ENCODE peak calls at places on chromosomes 12 and 14, in four cellular contexts. B is activated naive CD4-positive, alpha-beta T cell treated with Interleukin-2 at 50 U/mL for 16 hours; R is putamen; N is NB4. L is an unnamed sample.

GRCh38 chr14:91038439-91038838 is 22.0 kb downstream of the RPS6KA5 start:
- DNase-seq in B (no peak), R (no peak), N (peak), L (no peak)

GRCh38 chr14:68928770-68929550 is 50.1 kb downstream of the ACTN1 start:
- DNase-seq in B (no peak), R (no peak), N (no peak), L (no peak)

GRCh38 chr14:45949479-45949878 is 696.5 kb upstream of the MIS18BP1 start:
- DNase-seq in B (no peak), R (no peak), N (no peak), L (no peak)

GRCh38 chr14:67428501-67429031 is 16.6 kb upstream of the PLEK2 start:
- DNase-seq in B (no peak), R (no peak), N (no peak), L (no peak)

GRCh38 chr12:16385779-16386646 is 38.6 kb downstream of the MGST1 start:
- DNase-seq in B (no peak), R (peak), N (peak), L (no peak)

GRCh38 chr14:74965770-74966153 is 10.4 kb upstream of the PGF start:
- DNase-seq in B (no peak), R (no peak), N (no peak), L (no peak)

GRCh38 chr12:79086546-79086945 is 222.0 kb downstream of the SYT1 start:
- DNase-seq in B (no peak), R (no peak), N (no peak), L (no peak)

GRCh38 chr12:47975816-47976215 is 12.4 kb downstream of the TMEM106C start:
- DNase-seq in B (no peak), R (no peak), N (no peak), L (no peak)

GRCh38 chr14:73491256-73491976 is 683 bp downstream of the RIOX1 start:
- DNase-seq in B (peak), R (no peak), N (peak), L (peak)

GRCh38 chr14:61500046-61500445 is 178.7 kb downstream of the PRKCH start:
- DNase-seq in B (no peak), R (no peak), N (no peak), L (no peak)

GRCh38 chr14:28831126-28831525 is 64.5 kb downstream of the FOXG1 start:
- DNase-seq in B (no peak), R (peak), N (no peak), L (no peak)

GRCh38 chr12:105580841-105581352 is 250.4 kb downstream of the C12orf75 start:
- DNase-seq in B (no peak), R (no peak), N (no peak), L (no peak)

GRCh38 chr12:6465467-6466183 is 4.9 kb downstream of the VAMP1 start:
- DNase-seq in B (peak), R (peak), N (peak), L (no peak)

GRCh38 chr12:98736352-98737326 is 91.5 kb downstream of the APAF1 start:
- DNase-seq in B (no peak), R (no peak), N (no peak), L (no peak)

GRCh38 chr14:103561381-103562134 is 899 bp downstream of the BAG5 start:
- DNase-seq in B (peak), R (no peak), N (peak), L (no peak)

GRCh38 chr12:99043319-99043914 is 398.3 kb downstream of the APAF1 start:
- DNase-seq in B (peak), R (peak), N (peak), L (no peak)

GRCh38 chr12:97038859-97039258 is 131.8 kb downstream of the NEDD1 start:
- DNase-seq in B (no peak), R (no peak), N (no peak), L (no peak)

GRCh38 chr12:12016284-12017100 is 54.2 kb upstream of the BCL2L14 start:
- DNase-seq in B (peak), R (no peak), N (peak), L (no peak)

GRCh38 chr12:54040148-54040494 is 7.3 kb downstream of the HOXC5 start:
- DNase-seq in B (no peak), R (no peak), N (no peak), L (no peak)

GRCh38 chr12:10867381-10867780 is 16.7 kb downstream of the PRH1 start:
- DNase-seq in B (no peak), R (no peak), N (no peak), L (no peak)

GRCh38 chr12:56768424-56768823 is 5.3 kb downstream of the HSD17B6 start:
- DNase-seq in B (no peak), R (no peak), N (no peak), L (no peak)

GRCh38 chr14:99744199-99744872 is 48.9 kb upstream of the EML1 start:
- DNase-seq in B (no peak), R (no peak), N (no peak), L (no peak)

GRCh38 chr12:95784286-95784685 is 6.3 kb downstream of the NTN4 start:
- DNase-seq in B (no peak), R (no peak), N (no peak), L (no peak)

GRCh38 chr14:81209187-81209836 is 11.4 kb downstream of the GTF2A1 start:
- DNase-seq in B (no peak), R (no peak), N (peak), L (no peak)

GRCh38 chr14:32545109-32545857 is 216.2 kb downstream of the AKAP6 start:
- DNase-seq in B (no peak), R (peak), N (no peak), L (no peak)

GRCh38 chr12:6946033-6946919 is 2.5 kb downstream of the C12orf57 start:
- DNase-seq in B (peak), R (no peak), N (no peak), L (no peak)

GRCh38 chr12:58914457-58914856 is 5.8 kb downstream of the LRIG3 start:
- DNase-seq in B (no peak), R (no peak), N (no peak), L (no peak)

GRCh38 chr12:1500095-1500801 is 94.1 kb downstream of the FBXL14 start:
- DNase-seq in B (no peak), R (peak), N (peak), L (no peak)

GRCh38 chr12:1812650-1813302 is 7.6 kb upstream of the LRTM2 start:
- DNase-seq in B (no peak), R (no peak), N (peak), L (no peak)

GRCh38 chr12:47768323-47768811 is 4.7 kb upstream of the SLC48A1 start:
- DNase-seq in B (no peak), R (no peak), N (no peak), L (no peak)

GRCh38 chr12:125276567-125276966 is 211.3 kb downstream of the AACS start:
- DNase-seq in B (no peak), R (no peak), N (no peak), L (no peak)

GRCh38 chr12:107319536-107320030 is 226.2 kb upstream of the CRY1 start:
- DNase-seq in B (peak), R (no peak), N (peak), L (no peak)

GRCh38 chr12:110758922-110759321 is 16.2 kb upstream of the PPP1CC start:
- DNase-seq in B (no peak), R (no peak), N (no peak), L (no peak)

GRCh38 chr12:89884365-89884915 is 175.8 kb upstream of the ATP2B1 start:
- DNase-seq in B (no peak), R (no peak), N (no peak), L (no peak)

GRCh38 chr14:68664225-68664681 is 128.6 kb downstream of the ZFP36L1 start:
- DNase-seq in B (peak), R (no peak), N (no peak), L (no peak)

GRCh38 chr12:78181544-78182162 is 351.0 kb downstream of the NAV3 start:
- DNase-seq in B (no peak), R (no peak), N (peak), L (no peak)

GRCh38 chr12:101935769-101936741 is 58.7 kb downstream of the DRAM1 start:
- DNase-seq in B (no peak), R (no peak), N (no peak), L (no peak)

GRCh38 chr14:23446291-23446851 is 10.9 kb upstream of the MYH7 start:
- DNase-seq in B (no peak), R (no peak), N (no peak), L (no peak)

GRCh38 chr12:113075137-113075683 is 18.7 kb downstream of the DTX1 start:
- DNase-seq in B (no peak), R (no peak), N (no peak), L (no peak)